ENCODE peak calls at places on chromosome 16, in four cellular contexts. One of them, this sample, is unnamed.

GRCh38 chr16:48492131-48492530 is 106.9 kb upstream of the SIAH1 start:
- DNase-seq in CD4-positive, alpha-beta T cell: no peak
- DNase-seq in body of pancreas: no peak
- DNase-seq in brain microvascular endothelial cell: no peak
- DNase-seq in this sample: no peak

GRCh38 chr16:15526097-15526496 is 91.7 kb downstream of the BMERB1 start:
- DNase-seq in body of pancreas: no peak
- DNase-seq in CD4-positive, alpha-beta T cell: no peak
- DNase-seq in brain microvascular endothelial cell: no peak
- DNase-seq in this sample: no peak

GRCh38 chr16:10027553-10027952 is 154.7 kb downstream of the GRIN2A start:
- DNase-seq in brain microvascular endothelial cell: no peak
- DNase-seq in CD4-positive, alpha-beta T cell: no peak
- DNase-seq in body of pancreas: no peak
- DNase-seq in this sample: no peak

GRCh38 chr16:77961811-77962210 is 60.5 kb upstream of the CLEC3A start:
- DNase-seq in CD4-positive, alpha-beta T cell: no peak
- DNase-seq in body of pancreas: no peak
- DNase-seq in brain microvascular endothelial cell: no peak
- DNase-seq in this sample: no peak

GRCh38 chr16:1929105-1929504 is 10.9 kb upstream of the HS3ST6 start:
- DNase-seq in CD4-positive, alpha-beta T cell: no peak
- DNase-seq in brain microvascular endothelial cell: no peak
- DNase-seq in body of pancreas: peak
- DNase-seq in this sample: no peak

GRCh38 chr16:17295948-17296347 is 174.8 kb downstream of the XYLT1 start:
- DNase-seq in brain microvascular endothelial cell: no peak
- DNase-seq in CD4-positive, alpha-beta T cell: no peak
- DNase-seq in body of pancreas: no peak
- DNase-seq in this sample: no peak

GRCh38 chr16:85171809-85172464 is 59.7 kb upstream of the CIBAR2 start:
- DNase-seq in CD4-positive, alpha-beta T cell: no peak
- DNase-seq in brain microvascular endothelial cell: no peak
- DNase-seq in body of pancreas: no peak
- DNase-seq in this sample: no peak

GRCh38 chr16:88868974-88869672 is 2.7 kb upstream of the PABPN1L start:
- DNase-seq in brain microvascular endothelial cell: no peak
- DNase-seq in body of pancreas: no peak
- DNase-seq in CD4-positive, alpha-beta T cell: no peak
- DNase-seq in this sample: no peak

GRCh38 chr16:56606688-56607618 is 1.4 kb upstream of the MT2A start:
- DNase-seq in CD4-positive, alpha-beta T cell: no peak
- DNase-seq in body of pancreas: peak
- DNase-seq in brain microvascular endothelial cell: peak
- DNase-seq in this sample: no peak

GRCh38 chr16:88084881-88085280 is 133.6 kb downstream of the BANP start:
- DNase-seq in CD4-positive, alpha-beta T cell: no peak
- DNase-seq in body of pancreas: no peak
- DNase-seq in brain microvascular endothelial cell: no peak
- DNase-seq in this sample: no peak

GRCh38 chr16:23080329-23080728 is 68.9 kb downstream of the USP31 start:
- DNase-seq in body of pancreas: no peak
- DNase-seq in CD4-positive, alpha-beta T cell: no peak
- DNase-seq in brain microvascular endothelial cell: no peak
- DNase-seq in this sample: no peak

GRCh38 chr16:77434365-77435239 is at the start of gene ADAMTS18:
- DNase-seq in CD4-positive, alpha-beta T cell: no peak
- DNase-seq in brain microvascular endothelial cell: no peak
- DNase-seq in body of pancreas: no peak
- DNase-seq in this sample: no peak

GRCh38 chr16:7946142-7946541 is 613.5 kb downstream of the RBFOX1 start:
- DNase-seq in brain microvascular endothelial cell: no peak
- DNase-seq in CD4-positive, alpha-beta T cell: no peak
- DNase-seq in body of pancreas: no peak
- DNase-seq in this sample: no peak

GRCh38 chr16:24784121-24784520 is 54.7 kb downstream of the TNRC6A start:
- DNase-seq in brain microvascular endothelial cell: no peak
- DNase-seq in CD4-positive, alpha-beta T cell: no peak
- DNase-seq in body of pancreas: no peak
- DNase-seq in this sample: no peak

GRCh38 chr16:31138621-31139578 is 3.4 kb upstream of the PRSS8 start:
- DNase-seq in CD4-positive, alpha-beta T cell: no peak
- DNase-seq in body of pancreas: peak
- DNase-seq in brain microvascular endothelial cell: peak
- DNase-seq in this sample: no peak

GRCh38 chr16:2048116-2048543 is 345 bp downstream of the TSC2 start:
- DNase-seq in CD4-positive, alpha-beta T cell: no peak
- DNase-seq in brain microvascular endothelial cell: no peak
- DNase-seq in body of pancreas: no peak
- DNase-seq in this sample: no peak

GRCh38 chr16:72561-73537 is at the start of gene RHBDF1:
- DNase-seq in CD4-positive, alpha-beta T cell: no peak
- DNase-seq in body of pancreas: peak
- DNase-seq in brain microvascular endothelial cell: no peak
- DNase-seq in this sample: peak

GRCh38 chr16:29310852-29311314 is 95.6 kb downstream of the NPIPB11 start:
- DNase-seq in body of pancreas: peak
- DNase-seq in CD4-positive, alpha-beta T cell: no peak
- DNase-seq in brain microvascular endothelial cell: no peak
- DNase-seq in this sample: no peak

GRCh38 chr16:59249049-59249448 is 514.9 kb upstream of the GOT2 start:
- DNase-seq in brain microvascular endothelial cell: no peak
- DNase-seq in CD4-positive, alpha-beta T cell: no peak
- DNase-seq in body of pancreas: no peak
- DNase-seq in this sample: no peak

GRCh38 chr16:83676056-83676455 is 131.7 kb upstream of the HSBP1 start:
- DNase-seq in brain microvascular endothelial cell: no peak
- DNase-seq in CD4-positive, alpha-beta T cell: no peak
- DNase-seq in body of pancreas: no peak
- DNase-seq in this sample: no peak

GRCh38 chr16:2992383-2993081 is 12.3 kb upstream of the PKMYT1 start:
- DNase-seq in body of pancreas: no peak
- DNase-seq in brain microvascular endothelial cell: no peak
- DNase-seq in CD4-positive, alpha-beta T cell: no peak
- DNase-seq in this sample: no peak

GRCh38 chr16:63467513-63467912 is 1431.3 kb upstream of the CDH8 start:
- DNase-seq in body of pancreas: no peak
- DNase-seq in brain microvascular endothelial cell: no peak
- DNase-seq in CD4-positive, alpha-beta T cell: no peak
- DNase-seq in this sample: no peak

GRCh38 chr16:7343271-7343670 is 10.6 kb downstream of the RBFOX1 start:
- DNase-seq in CD4-positive, alpha-beta T cell: no peak
- DNase-seq in brain microvascular endothelial cell: no peak
- DNase-seq in body of pancreas: no peak
- DNase-seq in this sample: no peak

GRCh38 chr16:85372627-85373372 is 240.3 kb upstream of the GSE1 start:
- DNase-seq in body of pancreas: peak
- DNase-seq in brain microvascular endothelial cell: peak
- DNase-seq in CD4-positive, alpha-beta T cell: no peak
- DNase-seq in this sample: no peak

GRCh38 chr16:80656731-80657150 is 115.9 kb downstream of the DYNLRB2 start:
- DNase-seq in CD4-positive, alpha-beta T cell: no peak
- DNase-seq in body of pancreas: no peak
- DNase-seq in brain microvascular endothelial cell: no peak
- DNase-seq in this sample: no peak

GRCh38 chr16:88099563-88099890 is 148.3 kb downstream of the BANP start:
- DNase-seq in CD4-positive, alpha-beta T cell: no peak
- DNase-seq in brain microvascular endothelial cell: no peak
- DNase-seq in body of pancreas: no peak
- DNase-seq in this sample: no peak

GRCh38 chr16:85424260-85425060 is 188.7 kb upstream of the GSE1 start:
- DNase-seq in body of pancreas: peak
- DNase-seq in CD4-positive, alpha-beta T cell: no peak
- DNase-seq in brain microvascular endothelial cell: no peak
- DNase-seq in this sample: no peak

GRCh38 chr16:85353839-85354622 is 241.8 kb upstream of the CIBAR2 start:
- DNase-seq in CD4-positive, alpha-beta T cell: no peak
- DNase-seq in brain microvascular endothelial cell: no peak
- DNase-seq in body of pancreas: no peak
- DNase-seq in this sample: no peak

GRCh38 chr16:8928467-8928957 is 35.2 kb downstream of the USP7 start:
- DNase-seq in body of pancreas: peak
- DNase-seq in CD4-positive, alpha-beta T cell: no peak
- DNase-seq in brain microvascular endothelial cell: no peak
- DNase-seq in this sample: no peak

DNA sequence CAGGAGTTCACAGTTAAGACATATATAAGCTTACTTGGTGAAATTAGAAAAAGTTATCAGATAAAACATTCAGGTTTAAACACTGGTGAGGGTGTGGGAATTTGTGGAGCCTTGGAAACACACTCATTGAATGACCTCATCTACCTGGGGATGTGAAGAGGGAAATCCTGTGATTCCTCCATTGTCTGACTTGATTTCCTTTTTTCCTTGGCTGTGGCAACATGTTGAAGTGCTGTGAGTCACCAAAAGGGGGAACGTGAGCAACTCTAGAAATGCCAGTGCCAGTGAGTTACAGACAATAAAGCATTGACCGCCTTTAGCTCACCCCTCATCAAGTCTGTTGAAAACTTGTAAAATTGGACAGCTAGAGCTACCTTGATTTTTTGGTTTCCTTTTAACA is 1.8 kb downstream of the HMOX2 start:
- DNase-seq in brain microvascular endothelial cell: no peak
- DNase-seq in body of pancreas: no peak
- DNase-seq in CD4-positive, alpha-beta T cell: no peak
- DNase-seq in this sample: no peak
- TF ChIP-seq CTCF in brain microvascular endothelial cell: peak
- TF ChIP-seq CTCF in body of pancreas: no peak
- TF ChIP-seq CTCF in CD4-positive, alpha-beta T cell: no peak
- TF ChIP-seq CTCF in this sample: peak

GRCh38 chr16:55010492-55011260 is 80.0 kb downstream of the IRX5 start:
- DNase-seq in CD4-positive, alpha-beta T cell: no peak
- DNase-seq in brain microvascular endothelial cell: no peak
- DNase-seq in body of pancreas: no peak
- DNase-seq in this sample: no peak

GRCh38 chr16:55012793-55013192 is 82.1 kb downstream of the IRX5 start:
- DNase-seq in CD4-positive, alpha-beta T cell: no peak
- DNase-seq in brain microvascular endothelial cell: no peak
- DNase-seq in body of pancreas: no peak
- DNase-seq in this sample: no peak

GRCh38 chr16:55012362-55012761 is 81.7 kb downstream of the IRX5 start:
- DNase-seq in body of pancreas: no peak
- DNase-seq in CD4-positive, alpha-beta T cell: no peak
- DNase-seq in brain microvascular endothelial cell: no peak
- DNase-seq in this sample: no peak

GRCh38 chr16:55015181-55015913 is 84.7 kb downstream of the IRX5 start:
- DNase-seq in CD4-positive, alpha-beta T cell: no peak
- DNase-seq in body of pancreas: no peak
- DNase-seq in brain microvascular endothelial cell: no peak
- DNase-seq in this sample: no peak

GRCh38 chr16:55014022-55014421 is 83.4 kb downstream of the IRX5 start:
- DNase-seq in CD4-positive, alpha-beta T cell: no peak
- DNase-seq in body of pancreas: no peak
- DNase-seq in brain microvascular endothelial cell: no peak
- DNase-seq in this sample: no peak
- TF ChIP-seq CTCF in CD4-positive, alpha-beta T cell: no peak
- TF ChIP-seq CTCF in body of pancreas: no peak
- TF ChIP-seq CTCF in brain microvascular endothelial cell: no peak
- TF ChIP-seq CTCF in this sample: no peak

GRCh38 chr16:68083861-68084503 is 1.2 kb upstream of the NFATC3 start:
- DNase-seq in CD4-positive, alpha-beta T cell: no peak
- DNase-seq in body of pancreas: no peak
- DNase-seq in brain microvascular endothelial cell: no peak
- DNase-seq in this sample: no peak
- TF ChIP-seq CTCF in CD4-positive, alpha-beta T cell: no peak
- TF ChIP-seq CTCF in body of pancreas: no peak
- TF ChIP-seq CTCF in brain microvascular endothelial cell: peak
- TF ChIP-seq CTCF in this sample: no peak

GRCh38 chr16:89919535-89920406 is 1.1 kb downstream of the MC1R start:
- DNase-seq in body of pancreas: no peak
- DNase-seq in CD4-positive, alpha-beta T cell: no peak
- DNase-seq in brain microvascular endothelial cell: no peak
- DNase-seq in this sample: no peak
- TF ChIP-seq CTCF in body of pancreas: no peak
- TF ChIP-seq CTCF in CD4-positive, alpha-beta T cell: no peak
- TF ChIP-seq CTCF in brain microvascular endothelial cell: no peak
- TF ChIP-seq CTCF in this sample: no peak

DNA sequence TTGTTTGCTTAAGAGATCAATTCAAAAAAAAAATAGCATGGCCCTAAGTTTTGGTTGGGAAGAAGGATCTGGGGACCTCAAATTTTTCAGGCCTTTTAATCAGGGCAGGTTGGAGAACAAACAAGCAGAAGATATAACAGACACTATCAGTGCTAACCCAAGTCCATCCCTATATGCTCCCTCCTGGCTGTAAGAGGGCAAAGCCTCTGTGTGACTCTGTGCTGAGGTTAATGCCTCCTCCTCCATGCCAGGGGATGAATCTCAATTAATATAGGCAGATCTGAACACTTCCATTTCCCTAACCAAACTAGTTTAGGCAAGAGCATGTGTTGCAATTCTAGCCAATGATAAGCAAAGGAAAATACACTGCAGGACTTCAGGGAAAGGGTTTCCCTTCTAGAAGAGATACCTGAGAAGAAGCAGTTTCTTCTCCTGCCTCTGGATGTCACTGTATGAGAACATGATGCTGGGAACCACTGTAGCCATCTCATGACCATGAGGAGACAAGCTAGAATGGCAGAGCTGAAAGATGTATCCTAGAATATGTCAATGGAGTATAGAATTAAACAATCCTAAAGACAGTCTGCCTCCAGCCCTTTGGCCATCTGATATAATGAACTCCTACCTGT is 76.0 kb downstream of the CHD9NB start:
- DNase-seq in CD4-positive, alpha-beta T cell: no peak
- DNase-seq in body of pancreas: no peak
- DNase-seq in brain microvascular endothelial cell: peak
- DNase-seq in this sample: no peak
- TF ChIP-seq CTCF in CD4-positive, alpha-beta T cell: no peak
- TF ChIP-seq CTCF in body of pancreas: peak
- TF ChIP-seq CTCF in brain microvascular endothelial cell: no peak
- TF ChIP-seq CTCF in this sample: peak

GRCh38 chr16:86762035-86762550 is 183.7 kb downstream of the FOXL1 start:
- DNase-seq in body of pancreas: no peak
- DNase-seq in CD4-positive, alpha-beta T cell: no peak
- DNase-seq in brain microvascular endothelial cell: no peak
- DNase-seq in this sample: no peak

GRCh38 chr16:86756882-86757703 is 178.7 kb downstream of the FOXL1 start:
- DNase-seq in brain microvascular endothelial cell: no peak
- DNase-seq in body of pancreas: no peak
- DNase-seq in CD4-positive, alpha-beta T cell: no peak
- DNase-seq in this sample: no peak

GRCh38 chr16:86757704-86758040 is 179.3 kb downstream of the FOXL1 start:
- DNase-seq in CD4-positive, alpha-beta T cell: no peak
- DNase-seq in body of pancreas: no peak
- DNase-seq in brain microvascular endothelial cell: no peak
- DNase-seq in this sample: no peak

GRCh38 chr16:86761117-86761971 is 183.0 kb downstream of the FOXL1 start:
- DNase-seq in brain microvascular endothelial cell: peak
- DNase-seq in CD4-positive, alpha-beta T cell: peak
- DNase-seq in body of pancreas: peak
- DNase-seq in this sample: peak

GRCh38 chr16:86758932-86759331 is 180.6 kb downstream of the FOXL1 start:
- DNase-seq in brain microvascular endothelial cell: no peak
- DNase-seq in body of pancreas: no peak
- DNase-seq in CD4-positive, alpha-beta T cell: no peak
- DNase-seq in this sample: no peak
- TF ChIP-seq CTCF in brain microvascular endothelial cell: no peak
- TF ChIP-seq CTCF in body of pancreas: no peak
- TF ChIP-seq CTCF in CD4-positive, alpha-beta T cell: no peak
- TF ChIP-seq CTCF in this sample: no peak

This sample was measured in neural crest cell.